ENCODE peak calls at places on chromosomes 12 and 14, in five cellular contexts. V, L, W, C and D are unnamed samples.

GRCh38 chr12:14903386-14904098 is 17.9 kb upstream of the MGP start:
- DNase-seq in V (no peak), L (no peak), W (no peak), C (no peak), D (no peak)

GRCh38 chr12:6614513-6615177 is 7.5 kb upstream of the CHD4 start:
- DNase-seq in V (no peak), L (no peak), W (no peak), C (no peak), D (no peak)

GRCh38 chr14:47993883-47994282 is 318.5 kb upstream of the MDGA2 start:
- DNase-seq in V (no peak), L (no peak), W (no peak), C (no peak), D (no peak)

GRCh38 chr12:55822228-55822627 is 4.4 kb downstream of the ORMDL2 start:
- DNase-seq in V (no peak), L (no peak), W (no peak), C (peak), D (no peak)

GRCh38 chr14:54133896-54134295 is 177.3 kb upstream of the BMP4 start:
- DNase-seq in V (peak), L (peak), W (no peak), C (no peak), D (no peak)

GRCh38 chr12:15966426-15966825 is 55.3 kb downstream of the DERA start:
- DNase-seq in V (peak), L (no peak), W (no peak), C (no peak), D (no peak)

GRCh38 chr12:76422154-76422877 is 74.1 kb upstream of the BBS10 start:
- DNase-seq in V (no peak), L (no peak), W (peak), C (no peak), D (no peak)

GRCh38 chr14:105838591-105839424 is 312.4 kb downstream of the TMEM121 start:
- DNase-seq in V (no peak), L (no peak), W (no peak), C (no peak), D (no peak)

GRCh38 chr12:10867381-10867780 is 16.7 kb downstream of the PRH1 start:
- DNase-seq in V (peak), L (no peak), W (no peak), C (no peak), D (no peak)

GRCh38 chr12:2387051-2387834 is 334.5 kb downstream of the CACNA1C start:
- DNase-seq in V (no peak), L (no peak), W (no peak), C (no peak), D (peak)

GRCh38 chr12:67943295-67943892 is 45.9 kb upstream of the IFNG-AS1 start:
- DNase-seq in V (peak), L (peak), W (peak), C (peak), D (no peak)

GRCh38 chr12:49277466-49277865 is 12.6 kb downstream of the TUBA1C start:
- DNase-seq in V (no peak), L (no peak), W (no peak), C (no peak), D (no peak)

GRCh38 chr12:124609041-124609984 is 41.9 kb upstream of the NCOR2 start:
- DNase-seq in V (peak), L (no peak), W (no peak), C (no peak), D (peak)

GRCh38 chr12:10466311-10466710 is 13.1 kb upstream of the KLRC1 start:
- DNase-seq in V (no peak), L (no peak), W (no peak), C (no peak), D (no peak)

GRCh38 chr12:27245039-27245438 is 953 bp downstream of the STK38L start:
- DNase-seq in V (peak), L (no peak), W (no peak), C (no peak), D (no peak)

GRCh38 chr14:87615822-87616679 is 376.9 kb downstream of the GALC start:
- DNase-seq in V (peak), L (peak), W (peak), C (peak), D (peak)

GRCh38 chr12:52867636-52868035 is 18.8 kb upstream of the KRT78 start:
- DNase-seq in V (no peak), L (no peak), W (no peak), C (no peak), D (no peak)

GRCh38 chr12:50841654-50842531 is 833 bp upstream of the TMPRSS12 start:
- DNase-seq in V (no peak), L (no peak), W (no peak), C (no peak), D (no peak)

GRCh38 chr12:100138048-100138907 is 4.4 kb downstream of the BLTP3B start:
- DNase-seq in V (peak), L (no peak), W (peak), C (no peak), D (no peak)

GRCh38 chr14:23052182-23052623 is 5.1 kb downstream of the CDH24 start:
- DNase-seq in V (peak), L (no peak), W (no peak), C (no peak), D (no peak)

GRCh38 chr12:6553051-6553868 is 2.6 kb downstream of the IFFO1 start:
- DNase-seq in V (peak), L (no peak), W (peak), C (no peak), D (no peak)

GRCh38 chr14:99686557-99687283 is 2.6 kb downstream of the CYP46A1 start:
- DNase-seq in V (no peak), L (no peak), W (no peak), C (no peak), D (no peak)

GRCh38 chr12:124523071-124523470 is 44.3 kb downstream of the NCOR2 start:
- DNase-seq in V (no peak), L (no peak), W (no peak), C (no peak), D (no peak)

GRCh38 chr14:20412422-20412821 is 879 bp downstream of the TEP1 start:
- DNase-seq in V (peak), L (no peak), W (no peak), C (no peak), D (no peak)

GRCh38 chr14:90677484-90678045 is 138.7 kb downstream of the TTC7B start:
- DNase-seq in V (peak), L (peak), W (peak), C (no peak), D (no peak)

GRCh38 chr14:83607682-83608081 is 1922.3 kb upstream of the FLRT2 start:
- DNase-seq in V (no peak), L (no peak), W (no peak), C (no peak), D (no peak)

GRCh38 chr12:50764116-50764860 is 387 bp downstream of the ATF1 start:
- DNase-seq in V (peak), L (peak), W (peak), C (peak), D (peak)

GRCh38 chr12:103241184-103241583 is 254.6 kb downstream of the C12orf42 start:
- DNase-seq in V (no peak), L (no peak), W (no peak), C (no peak), D (no peak)

GRCh38 chr12:107491856-107492255 is 193.7 kb upstream of the PWP1 start:
- DNase-seq in V (no peak), L (no peak), W (no peak), C (no peak), D (no peak)

GRCh38 chr12:64810831-64811230 is 13.6 kb upstream of the TBC1D30 start:
- DNase-seq in V (no peak), L (no peak), W (no peak), C (no peak), D (no peak)

GRCh38 chr12:86710110-86710509 is 453.9 kb upstream of the MGAT4C start:
- DNase-seq in V (peak), L (no peak), W (no peak), C (no peak), D (no peak)

GRCh38 chr14:92945959-92946846 is 23.3 kb downstream of the CHGA start:
- DNase-seq in V (peak), L (peak), W (no peak), C (no peak), D (no peak)